ENCODE peak calls at places on chromosomes 6 and 20, in four cellular contexts. C is brain microvascular endothelial cell, Y is lung, K is stomach. U is an unnamed sample.

GRCh38 chr6:157034433-157035230 is 257.5 kb downstream of the ARID1B start:
- DNase-seq in K (no peak), Y (no peak), C (no peak), U (peak)

GRCh38 chr6:143183735-143184134 is 123.0 kb downstream of the AIG1 start:
- DNase-seq in K (no peak), Y (no peak), C (no peak), U (no peak)

GRCh38 chr20:49477200-49477599 is 5.3 kb downstream of the KCNB1 start:
- DNase-seq in K (no peak), C (no peak), Y (no peak), U (no peak)

GRCh38 chr6:140923048-140923447 is 1209.7 kb upstream of the GJE1 start:
- DNase-seq in Y (no peak), C (no peak), K (no peak), U (no peak)

GRCh38 chr20:36881331-36881730 is 5.4 kb downstream of the TLDC2 start:
- DNase-seq in K (no peak), C (no peak), Y (no peak), U (no peak)

GRCh38 chr6:133671376-133671775 is 217.5 kb upstream of the TCF21 start:
- DNase-seq in Y (no peak), C (no peak), K (no peak), U (no peak)

GRCh38 chr6:56659721-56660373 is 17.2 kb upstream of the DST start:
- DNase-seq in Y (no peak), K (no peak), C (no peak), U (no peak)

GRCh38 chr20:53963670-53964466 is 106.5 kb downstream of the BCAS1 start:
- DNase-seq in Y (no peak), C (no peak), K (no peak), U (no peak)

GRCh38 chr6:112773217-112773616 is 426.1 kb downstream of the RFPL4B start:
- DNase-seq in Y (no peak), C (no peak), K (no peak), U (no peak)

GRCh38 chr6:135358907-135359459 is 138.6 kb downstream of the AHI1 start:
- DNase-seq in C (no peak), K (no peak), Y (no peak), U (no peak)

GRCh38 chr20:56774873-56775272 is 145.8 kb downstream of the TFAP2C start:
- DNase-seq in C (no peak), Y (no peak), K (no peak), U (no peak)

GRCh38 chr6:79666633-79667032 is 35.5 kb downstream of the SH3BGRL2 start:
- DNase-seq in C (no peak), Y (no peak), K (no peak), U (no peak)

GRCh38 chr20:37377346-37378081 is 31.6 kb downstream of the SRC start:
- DNase-seq in Y (no peak), C (no peak), K (no peak), U (no peak)

GRCh38 chr6:143068001-143068400 is 7.3 kb downstream of the AIG1 start:
- DNase-seq in K (no peak), C (no peak), Y (no peak), U (no peak)

GRCh38 chr20:13353261-13353945 is 132.3 kb downstream of the ISM1 start:
- DNase-seq in K (no peak), C (no peak), Y (no peak), U (no peak)

GRCh38 chr20:46681032-46681854 is 8.0 kb downstream of the TP53RK start:
- DNase-seq in C (peak), K (peak), Y (peak), U (peak)

GRCh38 chr6:56652994-56653393 is 10.3 kb upstream of the DST start:
- DNase-seq in K (no peak), Y (no peak), C (no peak), U (no peak)

GRCh38 chr6:26103141-26103769 is 16.0 kb downstream of the HFE start:
- DNase-seq in C (peak), Y (no peak), K (no peak), U (no peak)

GRCh38 chr6:81752084-81752968 is at the start of gene TENT5A:
- DNase-seq in K (peak), C (peak), Y (peak), U (peak)

GRCh38 chr6:15536201-15536955 is 126.5 kb downstream of the DTNBP1 start:
- DNase-seq in Y (peak), C (no peak), K (no peak), U (no peak)

GRCh38 chr6:45438156-45438555 is 60.4 kb upstream of the SUPT3H start:
- DNase-seq in Y (no peak), K (no peak), C (no peak), U (no peak)
- H3K4me3 ChIP-seq in Y (no peak), K (no peak), C (no peak), U (no peak)

GRCh38 chr6:17418281-17419188 is 25.1 kb downstream of the CAP2 start:
- DNase-seq in C (peak), Y (no peak), K (no peak), U (no peak)
- H3K27ac ChIP-seq in C (peak), Y (peak), K (peak), U (no peak)

GRCh38 chr6:87789198-87789899 is 87.3 kb upstream of the AKIRIN2 start:
- DNase-seq in C (peak), K (no peak), Y (peak), U (no peak)
- H3K4me3 ChIP-seq in C (no peak), K (no peak), Y (no peak), U (no peak)

DNA sequence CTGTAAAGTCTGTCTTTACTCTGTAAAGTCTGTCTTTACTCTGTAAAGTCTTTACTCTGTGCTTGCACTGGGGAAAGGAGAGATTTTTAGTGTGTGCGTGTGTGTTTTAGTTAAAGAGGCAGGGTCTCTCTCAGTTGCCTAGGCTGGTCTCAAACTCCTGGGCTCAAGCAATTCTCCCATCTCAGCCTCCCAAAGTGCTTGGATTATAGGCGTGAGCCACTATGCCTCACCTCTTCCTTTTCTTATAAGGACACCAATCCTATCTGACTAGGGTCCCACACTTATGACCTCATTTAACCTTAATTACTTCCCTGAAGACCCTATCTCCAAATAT is 93.8 kb downstream of the JPH2 start:
- DNase-seq in K (no peak), Y (no peak), C (no peak), U (no peak)
- H3K27ac ChIP-seq in K (no peak), Y (no peak), C (no peak), U (no peak)

DNA sequence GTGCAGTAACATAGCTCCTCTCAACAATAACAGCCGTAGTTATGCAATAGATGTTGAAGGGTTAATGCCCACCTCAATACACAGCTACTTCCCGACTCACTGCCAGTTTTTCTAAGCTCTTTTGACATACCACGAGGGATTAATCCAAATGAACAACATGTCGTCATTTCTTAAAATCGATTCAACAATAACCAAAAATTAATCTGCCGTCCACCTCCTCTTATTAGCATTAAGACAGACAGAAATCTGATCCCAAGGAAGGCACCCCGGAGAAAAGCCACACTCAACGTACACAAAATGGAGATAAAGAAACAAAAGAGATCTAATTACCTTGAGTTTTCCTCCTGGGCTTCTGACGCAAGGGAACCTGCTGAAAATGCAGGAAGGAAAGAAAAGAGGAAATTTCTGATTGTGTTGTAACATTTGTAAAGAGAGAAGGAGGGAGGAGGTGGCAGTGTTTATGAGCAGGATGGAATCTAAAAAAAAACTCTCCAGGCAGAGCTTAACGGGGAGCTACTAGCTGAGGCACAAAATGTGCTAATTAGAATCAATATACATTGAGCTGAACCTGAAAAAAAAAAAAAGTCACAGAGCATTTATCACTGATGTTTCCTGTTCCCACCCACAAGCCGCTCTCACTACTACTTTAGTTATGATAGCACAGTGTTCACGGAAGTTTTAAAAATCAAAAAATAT is 109.3 kb downstream of the IPCEF1 start:
- DNase-seq in K (no peak), Y (no peak), C (no peak), U (peak)
- H3K4me3 ChIP-seq in K (peak), Y (no peak), C (no peak), U (peak)

GRCh38 chr6:2141644-2142290 is 103.6 kb downstream of the GMDS start:
- DNase-seq in C (no peak), Y (no peak), K (no peak), U (no peak)

GRCh38 chr6:2135401-2135800 is 110.0 kb downstream of the GMDS start:
- DNase-seq in Y (no peak), C (no peak), K (no peak), U (no peak)

GRCh38 chr6:2140438-2141128 is 104.8 kb downstream of the GMDS start:
- DNase-seq in K (no peak), C (no peak), Y (no peak), U (no peak)
- H3K27ac ChIP-seq in K (no peak), C (no peak), Y (no peak), U (no peak)

GRCh38 chr6:121830759-121831158 is 395.3 kb downstream of the GJA1 start:
- DNase-seq in C (no peak), K (no peak), Y (no peak), U (no peak)

GRCh38 chr6:121838842-121839241 is 403.4 kb downstream of the GJA1 start:
- DNase-seq in Y (no peak), C (peak), K (no peak), U (no peak)

GRCh38 chr6:121839891-121840290 is 404.4 kb downstream of the GJA1 start:
- DNase-seq in Y (no peak), K (no peak), C (no peak), U (no peak)

GRCh38 chr6:121837545-121838229 is 402.2 kb downstream of the GJA1 start:
- DNase-seq in C (no peak), K (no peak), Y (no peak), U (no peak)

GRCh38 chr6:121835662-121836061 is 400.2 kb downstream of the GJA1 start:
- DNase-seq in Y (no peak), K (no peak), C (no peak), U (no peak)
- H3K4me3 ChIP-seq in Y (no peak), K (no peak), C (no peak), U (no peak)

DNA sequence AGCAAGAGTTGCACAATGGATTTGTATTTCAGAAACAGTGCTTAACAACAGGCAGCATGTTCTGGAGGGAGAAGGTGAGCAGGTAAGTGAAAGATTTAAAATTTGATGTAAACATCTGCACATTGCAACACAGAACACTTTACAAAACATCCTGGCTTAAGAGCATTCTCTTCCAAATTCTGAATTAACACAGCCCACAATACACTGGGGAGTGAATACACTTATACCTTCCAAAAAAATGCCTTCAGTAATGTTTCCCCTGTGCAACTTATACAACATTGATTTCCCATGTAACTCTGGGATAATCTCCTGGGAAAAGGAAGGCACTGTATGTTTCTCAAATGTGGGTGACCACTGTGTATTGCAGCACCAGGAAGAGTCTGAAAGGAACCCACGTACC is 127.6 kb downstream of the FYN start:
- DNase-seq in Y (no peak), K (no peak), C (no peak), U (no peak)
- H3K27ac ChIP-seq in Y (peak), K (no peak), C (no peak), U (peak)

GRCh38 chr6:9789201-9789600 is 625.7 kb downstream of the TFAP2A start:
- DNase-seq in K (no peak), Y (no peak), C (peak), U (no peak)

GRCh38 chr6:9783567-9783966 is 631.3 kb downstream of the TFAP2A start:
- DNase-seq in Y (no peak), K (no peak), C (no peak), U (no peak)
- H3K4me3 ChIP-seq in Y (no peak), K (no peak), C (no peak), U (no peak)

DNA sequence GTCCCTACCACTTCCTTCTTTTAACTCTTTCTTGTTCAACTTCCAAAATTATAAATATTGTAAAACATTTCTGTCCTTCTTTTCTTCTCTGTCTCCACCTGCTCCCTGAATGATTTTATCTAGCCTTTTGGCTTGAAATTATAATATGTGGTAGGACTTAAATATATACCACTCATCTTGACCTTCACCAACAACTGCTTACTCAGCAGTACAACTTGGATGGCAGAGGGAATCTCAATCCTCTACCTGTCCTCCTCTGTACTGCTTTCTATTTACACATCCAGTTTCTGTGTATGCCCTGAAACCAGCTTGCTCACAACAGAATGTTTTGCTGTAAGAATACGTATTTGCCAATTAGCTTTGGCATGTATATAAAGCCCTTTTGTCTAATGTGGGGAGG is 1392.5 kb downstream of the EPHA7 start:
- DNase-seq in Y (no peak), C (no peak), K (no peak), U (no peak)
- H3K27ac ChIP-seq in Y (no peak), C (no peak), K (no peak), U (no peak)